ENCODE peak calls at places on chromosome 9, in eight cellular contexts. R is GM06990, S is ovary, J is HFF-Myc, U is BJ, D is neural progenitor cell, O is tibial nerve, B is dorsolateral prefrontal cortex. F is an unnamed sample.
A peak's percentile ranks its signal among the peaks of the same experiment; 100 is the strongest.

GRCh38 chr9:26677965-26678745 is 214.4 kb downstream of the CAAP1 start:
- DNase-seq in S (no peak), B (no peak), O (no peak), J (no peak), D (peak; percentile 14), R (no peak), U (no peak), F (no peak)

GRCh38 chr9:96453625-96454024 is 3.7 kb downstream of the HABP4 start:
- DNase-seq in U (no peak), B (peak; percentile 16), S (no peak), O (peak; percentile 37), J (no peak), D (peak; percentile 24), R (no peak), F (no peak)

GRCh38 chr9:89592201-89592815 is 12.5 kb upstream of the GADD45G start:
- DNase-seq in U (no peak), S (no peak), J (no peak), D (no peak), R (no peak), B (no peak), O (no peak), F (no peak)

GRCh38 chr9:4297151-4297794 is 2.6 kb downstream of the GLIS3 start:
- DNase-seq in D (peak; percentile 74), R (no peak), S (peak; percentile 80), U (no peak), J (peak; percentile 87), O (peak; percentile 70), B (no peak), F (no peak)

GRCh38 chr9:3992924-3993323 is 306.9 kb downstream of the GLIS3 start:
- DNase-seq in S (peak; percentile 8), U (no peak), D (no peak), R (no peak), O (no peak), B (no peak), J (peak; percentile 36), F (no peak)

GRCh38 chr9:13139641-13140171 is 139.8 kb downstream of the MPDZ start:
- DNase-seq in D (no peak), O (no peak), R (no peak), J (peak; percentile 61), U (peak; percentile 69), S (no peak), B (no peak), F (no peak)

GRCh38 chr9:132094314-132094791 is 14.7 kb upstream of the MED27 start:
- DNase-seq in S (no peak), R (no peak), D (no peak), B (no peak), O (no peak), U (peak; percentile 72), J (peak; percentile 84), F (no peak)

GRCh38 chr9:132744881-132745761 is 74.9 kb downstream of the GTF3C4 start:
- DNase-seq in R (no peak), B (no peak), O (no peak), S (no peak), U (no peak), J (no peak), D (peak; percentile 85), F (no peak)

GRCh38 chr9:72557549-72557948 is 36.1 kb downstream of the TMC1 start:
- DNase-seq in O (no peak), U (peak; percentile 84), D (no peak), S (peak; percentile 65), B (no peak), J (peak; percentile 75), R (no peak), F (no peak)

GRCh38 chr9:35618854-35619799 is 914 bp upstream of the CD72 start:
- DNase-seq in J (no peak), R (peak; percentile 74), S (no peak), B (no peak), U (no peak), D (no peak), O (no peak), F (peak; percentile 52)

GRCh38 chr9:35617548-35617947 is 665 bp downstream of the CD72 start:
- DNase-seq in D (no peak), U (no peak), R (no peak), S (no peak), O (no peak), B (no peak), J (no peak), F (no peak)

GRCh38 chr9:35619800-35620158 is 1.6 kb upstream of the CD72 start:
- DNase-seq in U (no peak), D (no peak), S (no peak), B (no peak), O (no peak), R (peak; percentile 66), J (no peak), F (peak; percentile 50)

GRCh38 chr9:35616681-35617459 is 1.3 kb downstream of the CD72 start:
- DNase-seq in S (peak; percentile 59), J (no peak), R (peak; percentile 82), D (peak; percentile 51), O (peak; percentile 44), U (no peak), B (peak; percentile 26), F (no peak)

DNA sequence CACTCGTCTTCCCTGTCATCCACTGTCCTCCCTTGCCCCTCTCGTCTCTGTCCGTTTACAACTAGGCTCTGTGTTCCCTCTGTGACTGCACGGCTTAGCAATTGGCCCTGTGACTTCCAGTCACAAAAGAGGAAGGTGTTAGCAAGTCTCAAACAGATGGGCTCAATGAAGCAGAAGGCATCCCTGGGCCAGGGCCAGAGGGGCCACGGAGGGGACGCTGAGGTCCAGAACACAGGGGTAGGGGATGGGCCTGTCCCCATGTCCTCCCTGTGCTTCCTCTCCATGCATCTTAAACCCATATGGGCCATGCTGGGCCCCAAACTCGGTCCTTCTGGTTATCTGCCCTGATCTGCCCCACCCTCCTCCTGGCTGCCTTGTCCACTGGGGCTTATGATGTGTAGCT is at the start of gene CD72:
- DNase-seq in S (no peak), J (no peak), R (peak; percentile 65), U (no peak), B (peak; percentile 40), O (no peak), D (peak; percentile 50), F (no peak)
- H3K4me3 ChIP-seq in S (peak within 1 kb of the TSS; percentile 29), J (peak within 1 kb of the TSS; percentile 13), R (peak within 1 kb of the TSS; percentile 43), U (peak within 1 kb of the TSS; percentile 29), B (peak within 1 kb of the TSS; percentile 55), O (peak within 1 kb of the TSS; percentile 47), D (peak within 1 kb of the TSS; percentile 46), F (peak within 1 kb of the TSS; percentile 51)

GRCh38 chr9:137319976-137320551 is 18.0 kb upstream of the NRARP start:
- DNase-seq in O (no peak), R (peak; percentile 12), J (no peak), U (no peak), S (no peak), B (no peak), D (no peak), F (no peak)

GRCh38 chr9:137317979-137318511 is 16.0 kb upstream of the NRARP start:
- DNase-seq in S (no peak), D (no peak), J (no peak), R (peak; percentile 9), B (no peak), O (no peak), U (no peak), F (no peak)

GRCh38 chr9:137318565-137318964 is 16.5 kb upstream of the NRARP start:
- DNase-seq in J (no peak), D (no peak), S (no peak), O (no peak), R (no peak), U (no peak), B (no peak), F (no peak)

GRCh38 chr9:137319434-137319975 is 17.4 kb upstream of the NRARP start:
- DNase-seq in O (no peak), B (no peak), J (no peak), R (peak; percentile 9), S (no peak), U (no peak), D (no peak), F (no peak)

GRCh38 chr9:137318976-137319375 is 16.9 kb upstream of the NRARP start:
- DNase-seq in U (no peak), R (no peak), S (no peak), B (no peak), O (no peak), J (no peak), D (peak; percentile 80), F (no peak)
- TF ChIP-seq CTCF in U (peak; percentile 39), R (no peak), S (no peak), B (peak; percentile 47), O (peak; percentile 70), J (peak; percentile 27), D (peak; percentile 52), F (no peak)

DNA sequence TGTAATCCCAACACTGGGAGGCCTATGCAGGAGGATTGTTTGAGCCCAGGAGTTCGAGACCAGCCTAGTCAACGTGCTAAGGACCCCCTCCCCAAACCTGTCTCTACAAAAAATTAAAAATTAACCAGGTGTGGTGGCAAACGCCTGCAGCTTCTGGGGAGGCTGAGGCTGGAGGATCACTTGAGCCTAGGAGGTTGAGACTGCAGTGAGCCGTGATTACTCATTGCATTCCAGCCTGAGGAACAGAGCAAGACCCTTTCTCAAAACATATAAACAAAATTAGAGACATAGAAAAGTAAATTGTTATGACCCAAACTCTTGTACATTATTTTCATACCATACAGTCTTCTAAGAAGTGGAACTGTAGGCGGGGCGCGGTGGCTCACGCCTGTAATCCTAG is 1.1 kb downstream of the GPR107 start:
- DNase-seq in R (no peak), B (no peak), U (no peak), S (no peak), D (no peak), J (no peak), O (no peak), F (no peak)
- H3K4me3 ChIP-seq in R (peak overlapping the region; percentile 97), B (peak overlapping the region; percentile 100), U (peak overlapping the region; percentile 96), S (peak overlapping the region; percentile 98), D (peak overlapping the region; percentile 80), J (peak overlapping the region; percentile 71), O (peak overlapping the region; percentile 95), F (peak overlapping the region; percentile 86)

DNA sequence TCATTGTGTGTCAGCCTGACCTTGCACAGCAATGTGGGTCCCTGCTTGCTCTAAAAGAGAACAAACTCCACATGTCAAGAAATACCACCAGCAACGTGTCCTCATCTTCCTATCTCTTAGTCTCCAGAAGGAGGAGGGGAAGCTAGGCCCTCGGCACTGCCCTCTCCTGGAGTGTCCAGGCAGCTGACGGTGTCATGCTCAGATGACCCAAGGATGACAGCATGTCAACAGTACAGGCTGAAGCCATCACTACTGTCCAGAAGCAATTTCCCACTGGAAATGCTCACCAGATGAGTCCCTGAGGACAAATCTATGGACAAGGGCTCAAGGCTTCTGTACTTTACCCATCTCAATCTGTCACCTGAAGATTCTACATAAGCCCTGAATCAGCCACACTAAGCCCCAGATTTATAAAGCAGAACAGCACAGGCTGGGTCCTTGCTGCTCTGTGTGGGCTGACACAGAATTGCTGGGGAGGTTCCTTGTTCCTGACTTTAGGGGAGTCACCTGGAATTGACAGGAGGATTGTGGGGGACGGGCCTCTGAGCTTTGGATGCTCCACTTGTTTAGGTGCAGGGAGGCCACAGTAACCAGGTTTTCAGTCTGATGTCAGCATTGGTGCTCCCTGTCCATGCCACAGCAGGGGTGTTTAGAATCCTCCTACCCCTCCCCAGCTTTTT is 210.2 kb downstream of the DAB2IP start:
- DNase-seq in S (no peak), U (no peak), R (no peak), J (no peak), O (no peak), D (peak; percentile 72), B (peak; percentile 59), F (no peak)
- TF ChIP-seq CTCF in S (no peak), U (peak; percentile 50), R (peak; percentile 36), J (peak; percentile 59), O (peak; percentile 29), D (peak; percentile 66), B (peak; percentile 49), F (peak; percentile 41)

GRCh38 chr9:33903157-33903780 is 86.3 kb downstream of the UBE2R2 start:
- DNase-seq in U (no peak), O (no peak), D (no peak), J (no peak), R (no peak), S (no peak), B (no peak), F (no peak)
- H3K4me3 ChIP-seq in U (no peak overlapping the region), O (no peak overlapping the region), D (no peak overlapping the region), J (no peak overlapping the region), R (no peak overlapping the region), S (no peak overlapping the region), B (no peak overlapping the region), F (no peak overlapping the region)

F was measured in GM12864.